ENCODE peak calls at places on chromosomes 3 and 15, in ten cellular contexts. W is naive thymus-derived CD8-positive, alpha-beta T cell; D is foreskin fibroblast; V is cardiac fibroblast; U is NCI-H1105; S is T-helper 9 cell; O is head of caudate nucleus; X is activated B cell treated with CpG ODN at 0.5 μM for 24 hours; G is NCI-H510A treated with DMSO at 0.1 percent for 48 hours; Z is lower lobe of right lung. B is an unnamed sample.

GRCh38 chr15:70508561-70509281 is 254.6 kb downstream of the UACA start:
- DNase-seq in D (peak), W (no peak), G (no peak), O (no peak), S (no peak), V (peak), Z (peak), X (no peak), U (no peak), B (no peak)

GRCh38 chr15:95832655-95833054 is 497.8 kb upstream of the NR2F2 start:
- DNase-seq in O (no peak), G (no peak), S (no peak), Z (no peak), W (no peak), V (no peak), D (no peak), U (no peak), X (no peak), B (no peak)

GRCh38 chr3:57852896-57853295 is 96.8 kb downstream of the SLMAP start:
- DNase-seq in O (no peak), Z (no peak), W (no peak), S (no peak), D (peak), V (peak), U (no peak), G (no peak), X (no peak), B (no peak)

GRCh38 chr3:165883866-165884478 is 46.7 kb upstream of the BCHE start:
- DNase-seq in U (no peak), V (no peak), S (no peak), O (no peak), X (no peak), D (no peak), Z (no peak), W (no peak), G (peak), B (no peak)

GRCh38 chr3:17577795-17578520 is 164.5 kb downstream of the TBC1D5 start:
- DNase-seq in G (no peak), Z (no peak), X (no peak), O (no peak), U (no peak), V (peak), W (no peak), S (no peak), D (peak), B (no peak)

GRCh38 chr15:41958002-41958420 is 14.3 kb downstream of the EHD4 start:
- DNase-seq in U (no peak), D (no peak), V (no peak), G (no peak), S (no peak), Z (no peak), X (no peak), W (no peak), O (no peak), B (no peak)

GRCh38 chr3:49906004-49906860 is 2.6 kb upstream of the MST1R start:
- DNase-seq in Z (peak), S (peak), W (peak), O (peak), D (peak), U (no peak), X (peak), G (no peak), V (peak), B (no peak)

GRCh38 chr3:138114988-138115971 is at the start of gene DZIP1L:
- DNase-seq in S (no peak), U (peak), W (no peak), X (peak), G (peak), O (peak), D (peak), V (peak), Z (peak), B (no peak)

GRCh38 chr15:100311099-100311751 is 30.6 kb downstream of the ADAMTS17 start:
- DNase-seq in Z (no peak), W (no peak), O (no peak), X (no peak), S (no peak), U (no peak), D (no peak), G (no peak), V (no peak), B (no peak)

GRCh38 chr15:38533416-38533915 is 31.1 kb downstream of the RASGRP1 start:
- DNase-seq in D (no peak), Z (no peak), S (no peak), O (no peak), G (no peak), U (no peak), V (no peak), W (no peak), X (no peak), B (no peak)

GRCh38 chr3:78497025-78497424 is 1270.8 kb downstream of the ROBO1 start:
- DNase-seq in X (no peak), U (peak), O (no peak), W (no peak), G (peak), D (no peak), S (no peak), Z (no peak), V (no peak), B (no peak)

GRCh38 chr3:162978136-162978535 is 1481.5 kb downstream of the OTOL1 start:
- DNase-seq in O (no peak), U (no peak), V (no peak), Z (no peak), G (no peak), S (no peak), D (no peak), W (no peak), X (no peak), B (no peak)

GRCh38 chr3:69248394-69248793 is 126.0 kb upstream of the LMOD3 start:
- DNase-seq in U (no peak), Z (no peak), O (no peak), D (no peak), X (no peak), W (no peak), G (no peak), V (no peak), S (no peak), B (no peak)

GRCh38 chr3:181292984-181293383 is 303.4 kb upstream of the DNAJC19 start:
- DNase-seq in Z (no peak), U (no peak), G (no peak), S (no peak), W (no peak), D (no peak), X (no peak), O (no peak), V (peak), B (no peak)

GRCh38 chr15:97078556-97078955 is 748.1 kb downstream of the NR2F2 start:
- DNase-seq in G (no peak), X (no peak), O (no peak), D (no peak), S (no peak), W (no peak), Z (no peak), U (no peak), V (no peak), B (no peak)

GRCh38 chr15:67542462-67543347 is at the start of gene MAP2K5:
- DNase-seq in O (peak), Z (peak), G (peak), S (peak), W (peak), D (peak), U (peak), X (peak), V (peak), B (no peak)

GRCh38 chr3:44886561-44886960 is 12.2 kb downstream of the TGM4 start:
- DNase-seq in D (no peak), S (no peak), G (no peak), X (no peak), U (no peak), V (peak), O (no peak), W (no peak), Z (no peak), B (no peak)

GRCh38 chr3:14941871-14942270 is 5.5 kb upstream of the NR2C2 start:
- DNase-seq in Z (no peak), S (no peak), D (no peak), O (no peak), V (no peak), X (no peak), G (no peak), W (no peak), U (no peak), B (no peak)

GRCh38 chr3:9247361-9248231 is 1.9 kb downstream of the SRGAP3 start:
- DNase-seq in U (no peak), V (no peak), W (no peak), G (no peak), Z (no peak), S (no peak), X (no peak), D (no peak), O (peak), B (no peak)

GRCh38 chr3:159766563-159767185 is 222.0 kb upstream of the IL12A start:
- DNase-seq in S (no peak), W (no peak), X (no peak), Z (no peak), U (peak), G (peak), D (peak), O (no peak), V (peak), B (no peak)

GRCh38 chr3:156307704-156308103 is 187.3 kb downstream of the KCNAB1 start:
- DNase-seq in X (no peak), S (no peak), G (no peak), O (no peak), W (no peak), D (peak), V (peak), U (no peak), Z (no peak), B (no peak)

GRCh38 chr3:56197259-56197965 is 270.9 kb downstream of the ERC2 start:
- DNase-seq in O (no peak), S (no peak), V (peak), W (no peak), G (no peak), U (no peak), X (no peak), Z (no peak), D (no peak), B (no peak)

GRCh38 chr3:187286467-187287059 is 5.0 kb downstream of the MASP1 start:
- DNase-seq in W (no peak), X (no peak), V (peak), O (no peak), D (peak), G (no peak), Z (no peak), S (no peak), U (no peak), B (no peak)

GRCh38 chr3:135000465-135000864 is 205.4 kb downstream of the EPHB1 start:
- DNase-seq in G (no peak), D (no peak), V (no peak), X (no peak), U (peak), O (no peak), Z (no peak), S (no peak), W (no peak), B (no peak)

GRCh38 chr3:14884665-14885064 is 62.7 kb upstream of the NR2C2 start:
- DNase-seq in V (no peak), Z (no peak), G (no peak), W (peak), X (no peak), O (no peak), U (no peak), S (no peak), D (no peak), B (no peak)

GRCh38 chr3:69120879-69121464 is 1.4 kb downstream of the LMOD3 start:
- DNase-seq in G (peak), V (peak), Z (no peak), D (peak), O (peak), W (peak), S (peak), X (peak), U (peak), B (peak)

B was measured in GM12864.